ENCODE peak calls at places on chromosomes 13 and 19, in eight cellular contexts. E, Y, R, F, H, T, K and W are unnamed samples.
A peak's percentile ranks its signal among the peaks of the same experiment; 100 is the strongest.

GRCh38 chr19:46015080-46015960 is 7.5 kb downstream of the PGLYRP1 start:
- DNase-seq in T (no peak), E (peak; percentile 66), R (no peak), Y (peak; percentile 91), H (peak; percentile 28), F (no peak), K (no peak), W (peak; percentile 75)

GRCh38 chr13:72808917-72809500 is 27.1 kb downstream of the PIBF1 start:
- DNase-seq in F (no peak), E (no peak), T (no peak), H (no peak), K (no peak), Y (no peak), R (no peak), W (no peak)

GRCh38 chr19:6047741-6048231 is 62.5 kb downstream of the RFX2 start:
- DNase-seq in Y (peak; percentile 51), E (no peak), T (peak; percentile 47), F (no peak), H (no peak), K (no peak), R (no peak), W (peak; percentile 42)

GRCh38 chr13:112260108-112261055 is 115.8 kb upstream of the SPACA7 start:
- DNase-seq in K (no peak), R (no peak), Y (no peak), E (no peak), H (no peak), T (no peak), F (no peak), W (no peak)

GRCh38 chr19:5312058-5312457 is 28.6 kb downstream of the PTPRS start:
- DNase-seq in R (no peak), Y (no peak), T (no peak), E (no peak), H (no peak), K (no peak), F (no peak), W (no peak)

GRCh38 chr19:13727798-13728197 is 36.5 kb upstream of the MRI1 start:
- DNase-seq in Y (no peak), K (peak; percentile 16), E (no peak), F (no peak), R (no peak), H (no peak), T (no peak), W (no peak)

GRCh38 chr13:24097064-24097463 is 63.5 kb upstream of the SPATA13 start:
- DNase-seq in E (no peak), Y (no peak), H (no peak), R (no peak), K (no peak), F (no peak), T (peak; percentile 44), W (no peak)

GRCh38 chr13:43057653-43058317 is 34.4 kb downstream of the DNAJC15 start:
- DNase-seq in T (peak; percentile 80), E (peak; percentile 39), F (no peak), R (no peak), H (peak; percentile 26), K (no peak), Y (no peak), W (no peak)

GRCh38 chr13:20547479-20547908 is 19.5 kb upstream of the IFT88 start:
- DNase-seq in K (no peak), H (no peak), E (no peak), T (no peak), Y (no peak), F (no peak), R (no peak), W (no peak)

GRCh38 chr13:37868691-37869505 is 674 bp downstream of the TRPC4 start:
- DNase-seq in H (no peak), Y (no peak), E (no peak), K (no peak), T (no peak), F (peak; percentile 14), R (no peak), W (no peak)

GRCh38 chr19:4416268-4416667 is 13.8 kb downstream of the CHAF1A start:
- DNase-seq in F (no peak), E (no peak), Y (no peak), H (no peak), T (no peak), K (no peak), R (no peak), W (no peak)

GRCh38 chr13:114200673-114201005 is 21.6 kb downstream of the CFAP97D2 start:
- DNase-seq in Y (peak; percentile 45), H (no peak), E (no peak), F (no peak), R (no peak), K (no peak), T (no peak), W (no peak)

GRCh38 chr13:27194895-27195764 is 23.5 kb upstream of the USP12 start:
- DNase-seq in H (no peak), E (no peak), Y (no peak), T (peak; percentile 73), K (no peak), R (no peak), F (no peak), W (no peak)

GRCh38 chr13:70088926-70089325 is 18.7 kb upstream of the ATXN8OS start:
- DNase-seq in H (no peak), T (no peak), K (no peak), F (no peak), Y (no peak), R (no peak), E (no peak), W (no peak)

DNA sequence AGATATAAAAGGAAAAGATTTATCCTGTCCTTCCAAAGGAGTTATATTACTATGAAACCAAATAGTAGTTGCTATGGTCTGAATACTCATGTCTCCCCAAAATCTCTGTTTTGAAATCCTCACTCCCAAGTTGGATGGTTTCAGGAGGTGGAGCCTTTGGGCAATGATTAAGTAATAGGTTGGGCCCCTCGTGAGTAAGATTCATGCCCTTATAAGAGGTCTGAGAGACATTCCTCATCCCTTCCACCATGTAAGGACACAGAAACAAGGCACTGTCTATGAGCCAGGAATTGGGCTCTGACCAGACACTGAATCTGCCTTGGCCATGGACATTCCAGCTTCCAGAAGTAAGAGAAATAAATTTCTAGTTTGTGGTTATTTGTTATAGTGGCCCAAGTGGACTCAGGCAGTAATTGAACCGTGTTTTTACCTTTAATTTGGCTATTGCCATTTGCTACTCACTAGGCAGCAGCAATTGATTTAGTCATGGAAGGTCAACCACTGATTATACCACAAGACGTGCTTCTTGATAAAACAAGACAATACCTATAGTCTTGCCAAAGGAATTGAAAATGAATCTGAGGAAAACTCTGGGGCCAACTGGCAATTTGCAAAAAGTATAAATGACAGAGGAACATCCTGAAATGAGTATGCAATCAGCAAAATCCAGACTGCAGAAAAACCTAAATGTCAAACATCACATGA is 717.4 kb upstream of the SPRY2 start:
- DNase-seq in H (no peak), Y (no peak), R (no peak), K (no peak), E (no peak), T (no peak), F (no peak), W (no peak)
- H3K27ac ChIP-seq in H (no peak overlapping the region), Y (no peak overlapping the region), R (no peak overlapping the region), K (no peak overlapping the region), E (no peak overlapping the region), T (no peak overlapping the region), F (no peak overlapping the region), W (no peak overlapping the region)

DNA sequence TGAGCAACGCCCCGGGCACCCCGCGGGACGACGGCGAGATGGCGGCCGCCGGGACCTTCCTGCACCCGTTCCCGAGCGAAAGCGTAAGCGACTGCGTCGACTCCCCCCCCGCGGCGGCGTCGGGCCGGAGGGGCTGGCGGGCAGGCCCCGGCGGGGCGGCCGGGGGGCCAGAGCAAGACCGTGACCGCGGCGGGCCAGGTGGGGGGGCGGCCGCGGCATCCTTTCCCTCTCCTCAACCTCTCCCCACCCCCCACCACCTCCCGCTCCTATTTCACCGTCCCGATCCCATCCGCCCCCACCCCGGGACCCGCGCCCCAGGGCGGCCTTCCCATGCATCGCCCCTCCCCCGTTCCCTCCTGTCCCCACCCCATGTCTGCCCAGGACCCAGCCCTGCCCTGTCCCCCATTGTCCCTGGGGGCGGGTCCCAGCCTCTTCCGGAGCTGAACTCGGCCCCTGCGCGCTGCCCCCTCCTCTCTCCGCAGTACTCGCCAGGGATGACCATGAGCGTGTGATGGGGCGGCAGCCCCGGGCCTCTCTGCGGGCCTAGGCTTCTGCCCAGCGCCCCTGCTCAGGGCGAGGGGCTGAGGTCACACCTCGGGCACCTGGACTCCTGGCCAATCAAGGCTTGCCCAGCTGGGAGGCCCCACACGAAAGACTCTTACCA is 4.1 kb downstream of the ISYNA1 start:
- DNase-seq in R (no peak), T (no peak), K (no peak), H (no peak), E (no peak), Y (no peak), F (peak; percentile 65), W (no peak)
- H3K27ac ChIP-seq in R (peak overlapping the region; percentile 43), T (no peak overlapping the region), K (no peak overlapping the region), H (no peak overlapping the region), E (no peak overlapping the region), Y (no peak overlapping the region), F (peak overlapping the region; percentile 43), W (peak overlapping the region; percentile 82)

GRCh38 chr19:17854061-17854460 is 5.6 kb upstream of the RPL18A start:
- DNase-seq in E (no peak), K (no peak), T (no peak), R (no peak), H (no peak), Y (no peak), F (no peak), W (no peak)

GRCh38 chr19:17843908-17844490 is 3.8 kb downstream of the JAK3 start:
- DNase-seq in E (no peak), T (no peak), H (no peak), Y (no peak), R (no peak), F (no peak), K (no peak), W (no peak)

GRCh38 chr19:17846146-17846545 is 1.6 kb downstream of the JAK3 start:
- DNase-seq in H (no peak), T (no peak), F (no peak), R (no peak), K (no peak), Y (no peak), E (peak; percentile 29), W (no peak)

GRCh38 chr19:17847538-17848366 is at the start of gene JAK3:
- DNase-seq in T (peak; percentile 87), E (peak; percentile 91), H (peak; percentile 57), R (no peak), K (no peak), F (peak; percentile 83), Y (peak; percentile 31), W (peak; percentile 71)

DNA sequence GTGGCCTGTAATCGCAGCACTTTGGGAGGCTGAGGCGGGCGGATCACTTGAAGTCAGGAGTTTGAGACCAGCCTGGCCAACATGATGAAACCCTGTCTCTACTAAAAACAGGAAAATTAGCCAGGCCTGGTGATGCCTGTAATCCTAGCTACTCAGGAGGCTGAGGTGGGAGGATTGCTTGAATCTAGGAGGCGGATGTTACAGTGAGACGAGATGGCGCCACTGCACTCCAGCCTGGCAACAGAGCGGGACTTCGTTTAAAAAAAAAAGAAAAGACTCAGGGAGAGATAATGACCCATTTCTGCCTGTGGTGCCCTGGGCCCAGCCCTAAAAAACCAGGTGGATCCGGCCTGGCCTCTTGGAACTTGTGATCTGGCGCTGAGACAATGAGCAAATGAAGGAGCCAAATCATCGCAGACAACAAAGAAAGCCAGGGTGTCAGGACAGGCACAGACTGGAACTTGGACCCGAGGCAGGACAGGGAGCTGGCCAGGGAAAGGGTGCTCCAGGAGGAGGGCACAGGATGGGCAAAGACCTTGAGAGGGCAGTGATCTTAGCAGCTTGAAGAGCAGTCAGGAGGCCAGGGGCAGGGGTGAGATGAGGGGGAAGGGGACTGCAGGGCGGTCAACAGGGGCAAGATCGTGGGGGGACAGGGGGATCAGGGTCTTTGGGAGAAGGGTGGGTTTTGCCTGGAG is 963 bp upstream of the JAK3 start:
- DNase-seq in H (no peak), F (no peak), K (no peak), R (no peak), Y (no peak), E (no peak), T (no peak), W (no peak)
- H3K27ac ChIP-seq in H (no peak overlapping the region), F (no peak overlapping the region), K (no peak overlapping the region), R (no peak overlapping the region), Y (no peak overlapping the region), E (peak overlapping the region; percentile 98), T (no peak overlapping the region), W (peak overlapping the region; percentile 87)

GRCh38 chr13:66665991-66666390 is 564.1 kb downstream of the PCDH9 start:
- DNase-seq in T (peak; percentile 44), R (no peak), E (no peak), K (no peak), Y (peak; percentile 78), F (no peak), H (no peak), W (peak; percentile 90)
- H3K27ac ChIP-seq in T (no peak overlapping the region), R (no peak overlapping the region), E (no peak overlapping the region), K (no peak overlapping the region), Y (no peak overlapping the region), F (no peak overlapping the region), H (no peak overlapping the region), W (no peak overlapping the region)